ENCODE peak calls at places on chromosomes 1 and 21, in six cellular contexts. C, E, J, I, P and W are unnamed samples.

GRCh38 chr1:184158911-184159701 is 107.6 kb downstream of the TSEN15 start:
- DNase-seq in I (no peak), P (no peak), C (no peak), J (no peak), E (no peak), W (no peak)

GRCh38 chr1:34781844-34782391 is 904 bp downstream of the GJB3 start:
- DNase-seq in P (no peak), I (no peak), J (no peak), E (no peak), C (no peak), W (no peak)

GRCh38 chr1:18529714-18530113 is 49.0 kb downstream of the KLHDC7A start:
- DNase-seq in E (no peak), I (no peak), P (no peak), J (no peak), C (no peak), W (no peak)

GRCh38 chr1:10253755-10254154 is 43.4 kb downstream of the KIF1B start:
- DNase-seq in I (peak), P (no peak), C (peak), J (no peak), E (peak), W (peak)

GRCh38 chr1:242871631-242872030 is 347.1 kb upstream of the PLD5 start:
- DNase-seq in C (no peak), I (no peak), J (no peak), P (no peak), E (no peak), W (no peak)

GRCh38 chr1:26602378-26602959 is 72.9 kb downstream of the RPS6KA1 start:
- DNase-seq in E (peak), J (no peak), C (peak), I (peak), P (no peak), W (peak)

GRCh38 chr1:116997011-116997410 is 4.5 kb upstream of the CD101 start:
- DNase-seq in P (no peak), C (no peak), E (no peak), I (peak), J (no peak), W (peak)

GRCh38 chr21:45102391-45102932 is 28.1 kb downstream of the ADARB1 start:
- DNase-seq in J (no peak), P (no peak), E (no peak), I (peak), C (no peak), W (no peak)

GRCh38 chr1:235625340-235625739 is 24.2 kb downstream of the GNG4 start:
- DNase-seq in E (no peak), I (no peak), C (no peak), P (no peak), J (no peak), W (no peak)

GRCh38 chr1:52899445-52899894 is 22.1 kb downstream of the ECHDC2 start:
- DNase-seq in J (no peak), C (no peak), E (no peak), I (no peak), P (no peak), W (peak)

GRCh38 chr1:1672181-1672965 is 13.6 kb upstream of the CDK11B start:
- DNase-seq in E (no peak), P (no peak), C (no peak), I (no peak), J (no peak), W (no peak)

GRCh38 chr1:37177230-37177864 is 143.0 kb upstream of the GRIK3 start:
- DNase-seq in E (peak), C (no peak), J (no peak), I (no peak), P (no peak), W (no peak)

GRCh38 chr1:223803211-223803610 is 42.5 kb downstream of the TP53BP2 start:
- DNase-seq in I (no peak), C (no peak), J (no peak), P (no peak), E (no peak), W (no peak)

GRCh38 chr1:225961659-225962439 is 20.8 kb upstream of the LEFTY2 start:
- DNase-seq in E (no peak), P (no peak), C (no peak), I (no peak), J (no peak), W (no peak)

GRCh38 chr1:225958041-225958440 is 17.0 kb upstream of the LEFTY2 start:
- DNase-seq in J (no peak), E (no peak), P (no peak), C (no peak), I (no peak), W (no peak)

GRCh38 chr1:225965231-225965630 is 24.2 kb upstream of the LEFTY2 start:
- DNase-seq in E (no peak), C (no peak), J (no peak), P (no peak), I (no peak), W (no peak)

GRCh38 chr1:225963735-225964530 is 22.9 kb upstream of the LEFTY2 start:
- DNase-seq in J (no peak), E (no peak), I (no peak), C (no peak), P (no peak), W (no peak)

GRCh38 chr1:225962440-225962975 is 21.5 kb upstream of the LEFTY2 start:
- DNase-seq in I (no peak), C (peak), E (no peak), P (peak), J (no peak), W (no peak)
- TF ChIP-seq CTCF in I (peak), C (peak), E (peak), P (peak), J (peak), W (peak)

GRCh38 chr1:85243336-85243735 is 16.1 kb downstream of the C1orf52 start:
- DNase-seq in P (no peak), I (no peak), J (no peak), E (peak), C (no peak), W (no peak)

GRCh38 chr1:85244271-85245053 is 15.0 kb downstream of the C1orf52 start:
- DNase-seq in C (no peak), I (peak), J (no peak), E (peak), P (no peak), W (no peak)

GRCh38 chr1:85237613-85238012 is 21.8 kb downstream of the C1orf52 start:
- DNase-seq in P (no peak), E (no peak), J (no peak), C (no peak), I (no peak), W (no peak)

GRCh38 chr1:85240174-85240601 is 19.3 kb downstream of the C1orf52 start:
- DNase-seq in J (no peak), I (peak), C (no peak), P (no peak), E (peak), W (no peak)

DNA sequence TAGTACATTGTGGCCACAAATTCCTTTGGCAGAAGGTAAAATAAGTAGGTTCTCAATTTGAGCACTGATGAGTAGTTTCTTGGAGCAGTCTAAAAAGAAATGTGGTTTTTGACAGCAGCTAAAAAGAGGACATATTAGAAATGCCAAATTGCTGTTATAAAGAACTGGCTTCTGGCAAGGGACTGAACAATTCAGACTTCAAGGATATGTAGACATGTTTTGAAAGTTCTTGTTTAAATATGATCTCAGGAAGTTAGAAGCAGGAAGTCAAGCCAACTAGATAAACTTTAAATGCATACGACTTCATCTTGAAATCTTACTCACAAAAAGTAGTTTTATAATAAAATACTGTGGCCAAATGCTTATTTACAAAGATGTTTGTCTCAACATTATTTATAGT is 18.8 kb downstream of the C1orf52 start:
- DNase-seq in P (no peak), I (peak), E (no peak), J (no peak), C (no peak), W (no peak)
- TF ChIP-seq CTCF in P (no peak), I (no peak), E (no peak), J (no peak), C (no peak), W (no peak)

DNA sequence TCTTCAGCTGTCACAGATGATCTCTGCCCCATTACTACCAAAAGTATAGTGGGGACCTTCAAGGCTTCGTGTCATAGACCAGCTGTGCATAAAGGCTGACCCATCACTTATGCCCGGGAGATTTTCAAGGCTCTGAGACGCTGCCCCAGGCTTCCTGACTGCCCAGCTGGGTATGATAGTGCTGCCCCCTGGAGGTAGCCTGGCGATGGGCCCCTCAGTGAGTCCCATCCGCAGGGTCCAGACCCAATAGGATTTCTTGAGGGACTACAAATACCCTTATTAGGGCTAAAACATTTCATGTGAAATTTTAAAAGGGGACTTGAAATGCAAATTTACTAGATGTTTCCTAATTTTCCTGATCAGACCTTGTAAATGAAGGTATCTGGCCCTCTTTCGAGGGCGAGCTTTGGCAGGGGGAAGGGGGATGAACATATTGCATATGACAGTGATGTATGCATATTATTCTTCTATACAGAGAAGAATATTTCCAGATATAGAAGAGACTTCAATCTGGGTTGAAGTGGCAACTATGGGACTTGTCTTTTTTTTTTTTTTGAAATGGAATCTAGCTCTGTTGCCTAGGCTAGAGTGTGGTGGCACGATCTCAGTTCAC is 11.7 kb upstream of the FCMR start:
- DNase-seq in P (peak), E (no peak), J (no peak), C (no peak), I (no peak), W (no peak)
- TF ChIP-seq CTCF in P (peak), E (peak), J (no peak), C (peak), I (peak), W (peak)

DNA sequence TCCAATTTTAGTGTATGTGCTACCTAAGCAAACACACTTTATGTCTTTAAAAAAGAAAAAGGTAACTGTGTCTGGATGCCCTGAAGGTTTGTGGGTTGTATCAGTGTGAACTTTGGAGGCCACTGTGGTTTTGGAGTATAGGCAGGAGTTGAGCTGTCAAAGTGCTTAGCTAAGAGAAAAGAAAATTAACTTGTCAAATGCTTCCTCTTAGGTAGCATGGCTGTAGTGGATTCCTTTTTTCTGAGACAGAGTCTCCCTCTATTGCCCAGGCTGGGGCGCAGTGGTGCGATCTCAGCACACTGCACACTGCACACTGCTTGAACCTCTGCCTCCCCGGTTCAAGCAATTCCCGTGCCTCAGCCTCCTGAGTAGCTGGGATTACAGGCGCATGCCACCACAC is 11.2 kb upstream of the SLC41A1 start:
- DNase-seq in I (no peak), E (no peak), J (no peak), P (no peak), C (no peak), W (no peak)
- TF ChIP-seq CTCF in I (no peak), E (no peak), J (no peak), P (no peak), C (no peak), W (no peak)

GRCh38 chr1:155228096-155228427 is 19.6 kb downstream of the MTX1 start:
- DNase-seq in J (no peak), P (no peak), E (peak), C (no peak), I (no peak), W (no peak)
- TF ChIP-seq CTCF in J (no peak), P (no peak), E (no peak), C (no peak), I (no peak), W (no peak)

GRCh38 chr1:209584186-209584776 is 767 bp downstream of the CAMK1G start:
- DNase-seq in C (no peak), P (no peak), I (no peak), J (no peak), E (no peak), W (no peak)

GRCh38 chr1:209586341-209586740 is 2.8 kb downstream of the CAMK1G start:
- DNase-seq in E (no peak), J (no peak), I (no peak), C (no peak), P (no peak), W (no peak)

GRCh38 chr1:209585672-209586071 is 2.2 kb downstream of the CAMK1G start:
- DNase-seq in P (peak), E (no peak), J (peak), I (peak), C (peak), W (peak)

GRCh38 chr1:209583408-209583807 is at the start of gene CAMK1G:
- DNase-seq in J (no peak), P (no peak), C (no peak), I (peak), E (peak), W (peak)

GRCh38 chr1:209585197-209585596 is 1.7 kb downstream of the CAMK1G start:
- DNase-seq in P (no peak), J (no peak), C (no peak), E (no peak), I (no peak), W (no peak)
- TF ChIP-seq CTCF in P (no peak), J (no peak), C (no peak), E (no peak), I (no peak), W (no peak)

GRCh38 chr1:66331641-66332523 is 202.1 kb upstream of the SGIP1 start:
- DNase-seq in I (peak), E (peak), P (peak), J (peak), C (no peak), W (peak)

GRCh38 chr1:66333463-66334232 is 200.3 kb upstream of the SGIP1 start:
- DNase-seq in C (no peak), I (no peak), E (no peak), P (peak), J (no peak), W (no peak)

GRCh38 chr1:66330711-66331110 is 203.2 kb upstream of the SGIP1 start:
- DNase-seq in C (no peak), I (peak), P (no peak), J (no peak), E (peak), W (peak)

GRCh38 chr1:66334311-66334710 is 199.6 kb upstream of the SGIP1 start:
- DNase-seq in P (no peak), J (no peak), I (no peak), C (no peak), E (no peak), W (no peak)

GRCh38 chr1:66332524-66332853 is 201.5 kb upstream of the SGIP1 start:
- DNase-seq in P (no peak), E (no peak), J (no peak), C (no peak), I (no peak), W (no peak)
- TF ChIP-seq CTCF in P (no peak), E (no peak), J (no peak), C (no peak), I (no peak), W (no peak)